ENCODE peak calls at places on chromosomes 2 and 18, in eight cellular contexts. D, J, G, Q, Z, P, W and A are unnamed samples. For H3K4me1, the result is how much of the 10 kb centered on the place peaks cover.

GRCh38 chr2:165008916-165009315 is 53.6 kb upstream of the SLC38A11 start:
- DNase-seq in D (no peak), J (no peak), G (no peak), Q (no peak), Z (no peak), P (no peak), W (no peak), A (no peak)

GRCh38 chr2:158753561-158754302 is 41.4 kb upstream of the DAPL1 start:
- DNase-seq in D (peak), J (no peak), G (peak), Q (peak), Z (no peak), P (peak), W (peak), A (no peak)

GRCh38 chr2:173761603-173762119 is 203.5 kb downstream of the SP3 start:
- DNase-seq in D (no peak), J (no peak), G (no peak), Q (no peak), Z (no peak), P (no peak), W (no peak), A (no peak)

GRCh38 chr2:11024010-11024615 is 112.4 kb downstream of the KCNF1 start:
- DNase-seq in D (no peak), J (no peak), G (no peak), Q (no peak), Z (no peak), P (no peak), W (no peak), A (no peak)

GRCh38 chr2:208556954-208557601 is 150.5 kb downstream of the PTH2R start:
- DNase-seq in D (no peak), J (no peak), G (no peak), Q (no peak), Z (no peak), P (no peak), W (no peak), A (no peak)

GRCh38 chr2:17252258-17252657 is 266.0 kb downstream of the RAD51AP2 start:
- DNase-seq in D (no peak), J (no peak), G (no peak), Q (no peak), Z (no peak), P (no peak), W (no peak), A (no peak)

GRCh38 chr18:79664525-79665125 is 15.0 kb upstream of the CTDP1 start:
- DNase-seq in D (peak), J (no peak), G (no peak), Q (no peak), Z (no peak), P (no peak), W (no peak), A (no peak)

GRCh38 chr18:49725809-49726514 is 87.4 kb downstream of the ACAA2 start:
- DNase-seq in D (peak), J (peak), G (no peak), Q (no peak), Z (no peak), P (peak), W (peak), A (no peak)

GRCh38 chr2:209125291-209125690 is 298.6 kb upstream of the MAP2 start:
- DNase-seq in D (no peak), J (no peak), G (no peak), Q (no peak), Z (no peak), P (no peak), W (no peak), A (no peak)

GRCh38 chr18:23106575-23106974 is 28.7 kb upstream of the CABLES1 start:
- DNase-seq in D (peak), J (no peak), G (no peak), Q (no peak), Z (no peak), P (no peak), W (no peak), A (no peak)

GRCh38 chr2:135775420-135775819 is 33.8 kb downstream of the UBXN4 start:
- DNase-seq in D (peak), J (no peak), G (no peak), Q (no peak), Z (no peak), P (no peak), W (no peak), A (no peak)

GRCh38 chr2:220991972-220992371 is 580.1 kb downstream of the EPHA4 start:
- DNase-seq in D (no peak), J (no peak), G (no peak), Q (no peak), Z (no peak), P (no peak), W (no peak), A (no peak)

GRCh38 chr2:130790808-130791616 is 35.7 kb downstream of the AMER3 start:
- DNase-seq in D (no peak), J (no peak), G (no peak), Q (no peak), Z (no peak), P (no peak), W (no peak), A (no peak)

GRCh38 chr2:177482195-177482594 is 89.6 kb downstream of the AGPS start:
- DNase-seq in D (no peak), J (no peak), G (no peak), Q (no peak), Z (no peak), P (no peak), W (no peak), A (no peak)

GRCh38 chr2:236607471-236608307 is 38.1 kb downstream of the ACKR3 start:
- DNase-seq in D (peak), J (no peak), G (peak), Q (peak), Z (no peak), P (peak), W (peak), A (no peak)

GRCh38 chr18:43671431-43671830 is 394.1 kb upstream of the SYT4 start:
- DNase-seq in D (peak), J (no peak), G (no peak), Q (no peak), Z (no peak), P (no peak), W (no peak), A (no peak)

GRCh38 chr18:48569139-48569914 is 30.5 kb downstream of the CTIF start:
- DNase-seq in D (no peak), J (no peak), G (no peak), Q (no peak), Z (no peak), P (no peak), W (no peak), A (no peak)

GRCh38 chr2:232870766-232871371 is 805 bp downstream of the SNORC start:
- DNase-seq in D (no peak), J (peak), G (no peak), Q (no peak), Z (no peak), P (no peak), W (no peak), A (no peak)

GRCh38 chr2:74441690-74442482 is at the start of gene RTKN:
- DNase-seq in D (no peak), J (no peak), G (no peak), Q (peak), Z (peak), P (peak), W (peak), A (peak)

GRCh38 chr2:567865-568638 is 109.2 kb downstream of the TMEM18 start:
- DNase-seq in D (no peak), J (no peak), G (no peak), Q (no peak), Z (no peak), P (no peak), W (no peak), A (no peak)

GRCh38 chr2:98441706-98442450 is 2.8 kb upstream of the INPP4A start:
- DNase-seq in D (no peak), J (no peak), G (no peak), Q (no peak), Z (no peak), P (no peak), W (no peak), A (no peak)

GRCh38 chr2:176536739-176537138 is 267.5 kb downstream of the MTX2 start:
- DNase-seq in D (no peak), J (no peak), G (no peak), Q (no peak), Z (no peak), P (no peak), W (no peak), A (no peak)

GRCh38 chr2:160465406-160465805 is 28.2 kb downstream of the RBMS1 start:
- DNase-seq in D (no peak), J (no peak), G (no peak), Q (no peak), Z (no peak), P (no peak), W (no peak), A (no peak)

GRCh38 chr2:238585836-238586821 is 159.4 kb downstream of the ASB1 start:
- DNase-seq in D (no peak), J (no peak), G (no peak), Q (no peak), Z (no peak), P (peak), W (peak), A (no peak)

GRCh38 chr2:2294183-2294675 is 36.8 kb downstream of the MYT1L start:
- DNase-seq in D (no peak), J (no peak), G (no peak), Q (no peak), Z (no peak), P (peak), W (no peak), A (no peak)

GRCh38 chr2:130337735-130338325 is 4.9 kb upstream of the IMP4 start:
- DNase-seq in D (peak), J (no peak), G (no peak), Q (no peak), Z (no peak), P (no peak), W (no peak), A (no peak)

GRCh38 chr2:46335404-46335965 is 38.3 kb downstream of the EPAS1 start:
- DNase-seq in D (peak), J (no peak), G (no peak), Q (no peak), Z (no peak), P (peak), W (peak), A (no peak)

GRCh38 chr2:46334389-46335345 is 37.5 kb downstream of the EPAS1 start:
- DNase-seq in D (peak), J (no peak), G (no peak), Q (no peak), Z (no peak), P (no peak), W (no peak), A (no peak)

GRCh38 chr2:46335966-46336436 is 38.8 kb downstream of the EPAS1 start:
- DNase-seq in D (no peak), J (no peak), G (no peak), Q (no peak), Z (no peak), P (no peak), W (no peak), A (no peak)

GRCh38 chr2:46332686-46333281 is 35.6 kb downstream of the EPAS1 start:
- DNase-seq in D (peak), J (no peak), G (no peak), Q (no peak), Z (no peak), P (no peak), W (no peak), A (no peak)

GRCh38 chr2:46333912-46334311 is 36.7 kb downstream of the EPAS1 start:
- DNase-seq in D (no peak), J (no peak), G (no peak), Q (no peak), Z (no peak), P (no peak), W (no peak), A (no peak)
- H3K4me1 ChIP-seq in D (half or more), J (half or more), G (under half), Q (under half), Z (under half), P (half or more), W (under half), A (under half)

DNA sequence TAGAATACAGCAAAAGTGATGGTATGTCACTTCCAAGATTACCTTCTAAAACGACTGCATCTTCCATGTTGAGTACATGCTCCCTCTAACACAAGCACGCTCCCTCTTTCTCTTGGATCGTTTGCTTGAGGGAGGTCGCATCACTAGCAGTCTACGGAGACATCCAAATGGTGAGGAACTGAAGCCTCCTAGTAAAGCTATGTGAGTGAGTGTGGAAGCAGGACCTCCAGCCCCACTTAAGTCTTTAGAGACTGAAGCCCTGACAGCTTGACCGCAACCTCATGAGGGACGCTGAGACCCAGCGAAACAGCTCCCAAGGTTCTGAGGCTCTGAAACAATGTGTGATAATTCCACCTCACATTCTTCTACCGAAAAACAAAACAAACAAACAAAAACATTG is 486.7 kb upstream of the GCFC2 start:
- DNase-seq in D (no peak), J (no peak), G (no peak), Q (no peak), Z (no peak), P (no peak), W (peak), A (no peak)
- H3K4me3 ChIP-seq in D (no peak), J (no peak), G (no peak), Q (no peak), Z (no peak), P (no peak), W (no peak), A (no peak)

GRCh38 chr2:77008925-77009706 is 513.1 kb downstream of the LRRTM4 start:
- DNase-seq in D (peak), J (no peak), G (no peak), Q (no peak), Z (no peak), P (no peak), W (no peak), A (no peak)
- H3K27ac ChIP-seq in D (no peak), J (no peak), G (no peak), Q (no peak), Z (no peak), P (no peak), W (no peak), A (no peak)

DNA sequence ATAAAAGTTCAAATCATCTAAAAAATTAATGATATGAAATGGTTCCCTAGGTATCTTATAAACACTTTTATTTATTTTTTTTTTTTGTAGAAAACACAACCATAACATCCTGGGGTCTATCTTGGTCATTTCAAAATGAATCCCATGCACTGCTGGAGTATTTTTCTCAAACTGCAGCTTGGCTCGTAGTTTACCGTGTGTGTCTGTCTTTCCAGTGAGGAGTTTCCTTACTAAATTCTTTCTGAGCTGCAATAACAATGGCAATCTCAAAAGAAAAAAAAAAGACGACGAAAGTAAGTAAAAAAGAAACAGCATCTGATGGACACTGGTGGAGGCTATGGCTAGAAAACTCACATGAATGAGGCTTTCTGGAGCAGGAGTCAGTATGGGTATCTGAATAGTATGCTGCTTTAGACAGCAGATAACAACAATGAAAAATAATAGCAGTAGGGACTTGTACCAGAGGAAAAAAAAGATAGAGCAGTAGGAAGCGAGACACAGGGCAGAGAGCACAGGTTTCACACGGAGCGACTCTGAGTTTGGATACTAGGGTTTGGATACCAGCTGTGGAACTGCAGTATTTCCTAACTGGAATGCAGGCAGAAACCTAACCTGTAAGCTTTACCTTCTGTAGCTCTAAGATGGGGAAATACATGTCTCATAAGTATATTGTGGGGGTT is 43.5 kb downstream of the CALCRL start:
- DNase-seq in D (no peak), J (no peak), G (no peak), Q (no peak), Z (no peak), P (peak), W (no peak), A (no peak)
- H3K4me1 ChIP-seq in D (under half), J (under half), G (under half), Q (under half), Z (under half), P (under half), W (under half), A (under half)

GRCh38 chr2:105801961-105802360 is 57.2 kb downstream of the NCK2 start:
- DNase-seq in D (no peak), J (no peak), G (no peak), Q (no peak), Z (no peak), P (no peak), W (no peak), A (no peak)
- H3K4me3 ChIP-seq in D (no peak), J (no peak), G (peak), Q (peak), Z (peak), P (no peak), W (no peak), A (no peak)

GRCh38 chr2:13005048-13005447 is 288.3 kb downstream of the TRIB2 start:
- DNase-seq in D (no peak), J (no peak), G (no peak), Q (no peak), Z (no peak), P (no peak), W (no peak), A (no peak)

GRCh38 chr2:13005761-13006336 is 289.1 kb downstream of the TRIB2 start:
- DNase-seq in D (peak), J (no peak), G (no peak), Q (no peak), Z (no peak), P (no peak), W (no peak), A (no peak)

GRCh38 chr2:13006407-13006806 is 289.7 kb downstream of the TRIB2 start:
- DNase-seq in D (no peak), J (no peak), G (no peak), Q (no peak), Z (no peak), P (no peak), W (no peak), A (no peak)

GRCh38 chr2:13009027-13009426 is 292.3 kb downstream of the TRIB2 start:
- DNase-seq in D (peak), J (no peak), G (no peak), Q (no peak), Z (no peak), P (no peak), W (no peak), A (no peak)

GRCh38 chr2:13006829-13007715 is 290.3 kb downstream of the TRIB2 start:
- DNase-seq in D (peak), J (no peak), G (peak), Q (peak), Z (peak), P (peak), W (peak), A (peak)
- H3K27ac ChIP-seq in D (no peak), J (no peak), G (no peak), Q (no peak), Z (no peak), P (no peak), W (no peak), A (no peak)

GRCh38 chr2:25276569-25277465 is 64.9 kb downstream of the DNMT3A start:
- DNase-seq in D (no peak), J (peak), G (peak), Q (peak), Z (peak), P (peak), W (peak), A (peak)

GRCh38 chr2:25281581-25281980 is 60.1 kb downstream of the DNMT3A start:
- DNase-seq in D (no peak), J (peak), G (no peak), Q (no peak), Z (no peak), P (peak), W (no peak), A (no peak)

GRCh38 chr2:25279091-25279651 is 62.6 kb downstream of the DNMT3A start:
- DNase-seq in D (no peak), J (peak), G (peak), Q (no peak), Z (no peak), P (peak), W (no peak), A (peak)

GRCh38 chr2:25283921-25284320 is 57.8 kb downstream of the DNMT3A start:
- DNase-seq in D (no peak), J (no peak), G (no peak), Q (no peak), Z (no peak), P (no peak), W (no peak), A (no peak)

DNA sequence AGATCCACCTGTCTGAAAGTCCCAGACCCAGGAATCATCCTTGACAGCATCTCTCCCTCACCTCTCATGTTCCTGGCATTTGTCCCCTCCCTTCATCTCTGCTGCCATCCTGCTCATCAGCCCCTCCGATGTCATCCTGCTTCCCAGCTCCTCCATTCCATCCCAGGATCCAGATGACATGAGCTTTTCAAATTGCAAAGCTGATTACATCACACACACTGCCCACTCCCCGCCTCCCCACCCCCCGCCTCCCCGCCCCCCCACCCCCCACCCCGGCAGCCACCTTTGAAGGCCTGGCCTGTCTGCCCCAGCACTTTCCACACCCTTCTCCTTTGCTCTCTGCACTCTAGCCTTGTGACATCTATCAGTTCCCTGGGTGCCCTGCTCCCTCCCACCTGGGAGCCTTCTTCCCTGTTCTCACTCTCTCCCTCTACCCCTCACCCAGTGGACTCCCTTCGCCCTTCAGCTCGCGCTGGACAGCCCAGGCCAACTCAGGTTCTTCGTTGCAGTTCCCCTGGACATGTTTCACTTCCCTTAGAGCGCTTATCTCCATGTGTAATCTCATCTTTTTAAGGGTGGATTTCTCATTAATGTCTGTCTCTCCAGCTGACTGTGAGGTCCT is 61.5 kb downstream of the DNMT3A start:
- DNase-seq in D (no peak), J (peak), G (no peak), Q (no peak), Z (no peak), P (no peak), W (no peak), A (no peak)
- H3K4me1 ChIP-seq in D (under half), J (under half), G (under half), Q (half or more), Z (half or more), P (under half), W (under half), A (half or more)

DNA sequence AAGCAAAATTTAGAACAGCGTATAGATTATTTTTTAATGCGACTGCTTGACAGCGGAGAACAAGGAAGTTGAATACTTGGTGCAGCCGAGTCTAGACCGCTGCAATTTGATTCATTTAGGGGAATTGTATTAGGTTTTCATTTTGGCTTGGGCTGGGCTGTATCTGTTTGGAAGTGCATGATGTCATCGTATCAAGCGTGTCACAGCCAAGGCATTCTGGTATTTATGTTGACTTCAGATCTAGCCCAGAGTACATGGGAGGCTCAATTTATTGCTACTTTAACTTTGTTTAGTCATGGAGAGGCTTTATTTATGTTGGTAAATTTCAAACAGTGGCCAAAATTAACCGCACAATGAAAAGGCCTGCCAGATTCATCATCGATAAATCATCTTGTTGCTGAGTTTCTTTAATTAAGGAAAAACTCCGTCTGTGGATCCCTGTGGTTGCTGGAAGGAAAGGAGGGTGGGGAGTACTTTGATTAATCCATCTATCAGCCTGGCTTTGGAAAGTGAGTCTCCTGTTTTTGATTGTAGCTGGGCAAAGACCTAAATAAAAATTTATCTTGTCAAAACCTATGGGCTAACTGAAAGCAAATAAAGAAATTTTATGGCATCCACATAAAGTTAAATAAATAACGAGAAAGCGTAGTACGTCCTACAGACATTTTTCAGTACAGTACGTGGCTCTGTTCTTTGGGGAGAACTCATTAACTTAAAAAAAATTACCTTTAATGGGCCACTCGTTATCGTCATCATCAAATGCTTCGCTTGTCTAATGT is 230.4 kb upstream of the SPRED2 start:
- DNase-seq in D (peak), J (no peak), G (no peak), Q (no peak), Z (no peak), P (no peak), W (no peak), A (no peak)
- H3K4me3 ChIP-seq in D (no peak), J (peak), G (no peak), Q (no peak), Z (no peak), P (no peak), W (no peak), A (no peak)